ENCODE peak calls at places on chromosomes 13 and 19, in eight cellular contexts. One of them, this sample, is unnamed.
A peak's percentile ranks its signal among the peaks of the same experiment; 100 is the strongest.

GRCh38 chr13:40159736-40160135 is 504.3 kb downstream of the COG6 start:
- DNase-seq in neuronal stem cell: no peak
- DNase-seq in endodermal cell: no peak
- DNase-seq in K562: no peak
- DNase-seq in heart right ventricle: no peak
- DNase-seq in lung: no peak
- DNase-seq in caudate nucleus: no peak
- DNase-seq in CD8-positive, alpha-beta T cell: no peak
- DNase-seq in this sample: no peak

GRCh38 chr19:19192910-19193423 is 909 bp downstream of the RFXANK start:
- DNase-seq in lung: no peak
- DNase-seq in neuronal stem cell: no peak
- DNase-seq in endodermal cell: no peak
- DNase-seq in K562: no peak
- DNase-seq in caudate nucleus: no peak
- DNase-seq in CD8-positive, alpha-beta T cell: no peak
- DNase-seq in heart right ventricle: no peak
- DNase-seq in this sample: no peak

GRCh38 chr13:72132065-72132464 is 265.1 kb upstream of the DACH1 start:
- DNase-seq in CD8-positive, alpha-beta T cell: no peak
- DNase-seq in endodermal cell: no peak
- DNase-seq in heart right ventricle: no peak
- DNase-seq in neuronal stem cell: no peak
- DNase-seq in caudate nucleus: no peak
- DNase-seq in lung: no peak
- DNase-seq in K562: no peak
- DNase-seq in this sample: no peak

GRCh38 chr13:110874508-110874960 is 40.3 kb downstream of the ANKRD10 start:
- DNase-seq in K562: peak; percentile 90
- DNase-seq in CD8-positive, alpha-beta T cell: peak; percentile 20
- DNase-seq in caudate nucleus: peak; percentile 68
- DNase-seq in endodermal cell: peak; percentile 94
- DNase-seq in heart right ventricle: peak; percentile 92
- DNase-seq in neuronal stem cell: peak; percentile 43
- DNase-seq in lung: peak; percentile 86
- DNase-seq in this sample: peak; percentile 81

GRCh38 chr19:16449330-16449961 is 22.3 kb downstream of the EPS15L1 start:
- DNase-seq in CD8-positive, alpha-beta T cell: peak; percentile 28
- DNase-seq in neuronal stem cell: no peak
- DNase-seq in heart right ventricle: no peak
- DNase-seq in caudate nucleus: no peak
- DNase-seq in lung: no peak
- DNase-seq in endodermal cell: no peak
- DNase-seq in K562: no peak
- DNase-seq in this sample: no peak

GRCh38 chr13:21901772-21902708 is 231.2 kb downstream of the FGF9 start:
- DNase-seq in heart right ventricle: no peak
- DNase-seq in endodermal cell: no peak
- DNase-seq in CD8-positive, alpha-beta T cell: no peak
- DNase-seq in lung: peak; percentile 49
- DNase-seq in caudate nucleus: no peak
- DNase-seq in neuronal stem cell: no peak
- DNase-seq in K562: no peak
- DNase-seq in this sample: no peak

GRCh38 chr19:920051-920857 is 3.1 kb downstream of the KISS1R start:
- DNase-seq in CD8-positive, alpha-beta T cell: peak; percentile 65
- DNase-seq in endodermal cell: peak; percentile 75
- DNase-seq in neuronal stem cell: no peak
- DNase-seq in caudate nucleus: no peak
- DNase-seq in lung: no peak
- DNase-seq in K562: no peak
- DNase-seq in heart right ventricle: no peak
- DNase-seq in this sample: peak; percentile 76

GRCh38 chr13:38607136-38607535 is 79.7 kb upstream of the FREM2 start:
- DNase-seq in K562: no peak
- DNase-seq in lung: no peak
- DNase-seq in CD8-positive, alpha-beta T cell: no peak
- DNase-seq in heart right ventricle: no peak
- DNase-seq in caudate nucleus: no peak
- DNase-seq in endodermal cell: no peak
- DNase-seq in neuronal stem cell: no peak
- DNase-seq in this sample: no peak

GRCh38 chr13:29543230-29544215 is 52.0 kb downstream of the SLC7A1 start:
- DNase-seq in caudate nucleus: no peak
- DNase-seq in K562: peak; percentile 24
- DNase-seq in neuronal stem cell: no peak
- DNase-seq in endodermal cell: peak; percentile 71
- DNase-seq in CD8-positive, alpha-beta T cell: no peak
- DNase-seq in lung: no peak
- DNase-seq in heart right ventricle: no peak
- DNase-seq in this sample: peak; percentile 13

GRCh38 chr13:58531614-58532013 is 900.1 kb downstream of the PCDH17 start:
- DNase-seq in heart right ventricle: no peak
- DNase-seq in caudate nucleus: no peak
- DNase-seq in CD8-positive, alpha-beta T cell: no peak
- DNase-seq in endodermal cell: no peak
- DNase-seq in lung: no peak
- DNase-seq in neuronal stem cell: no peak
- DNase-seq in K562: no peak
- DNase-seq in this sample: no peak

GRCh38 chr19:4870025-4870700 is 2.7 kb upstream of the PLIN3 start:
- DNase-seq in heart right ventricle: no peak
- DNase-seq in endodermal cell: peak; percentile 81
- DNase-seq in neuronal stem cell: no peak
- DNase-seq in CD8-positive, alpha-beta T cell: no peak
- DNase-seq in caudate nucleus: no peak
- DNase-seq in lung: peak; percentile 57
- DNase-seq in K562: peak; percentile 94
- DNase-seq in this sample: peak; percentile 89

GRCh38 chr13:98513837-98514236 is 63.1 kb downstream of the STK24 start:
- DNase-seq in neuronal stem cell: no peak
- DNase-seq in CD8-positive, alpha-beta T cell: no peak
- DNase-seq in K562: no peak
- DNase-seq in endodermal cell: no peak
- DNase-seq in lung: no peak
- DNase-seq in caudate nucleus: no peak
- DNase-seq in heart right ventricle: no peak
- DNase-seq in this sample: no peak

GRCh38 chr19:1668339-1669123 is 16.1 kb upstream of the TCF3 start:
- DNase-seq in lung: no peak
- DNase-seq in caudate nucleus: no peak
- DNase-seq in CD8-positive, alpha-beta T cell: no peak
- DNase-seq in endodermal cell: peak; percentile 71
- DNase-seq in neuronal stem cell: no peak
- DNase-seq in K562: no peak
- DNase-seq in heart right ventricle: no peak
- DNase-seq in this sample: peak; percentile 76

GRCh38 chr13:51714663-51715168 is 89.2 kb downstream of the DHRS12 start:
- DNase-seq in heart right ventricle: no peak
- DNase-seq in endodermal cell: no peak
- DNase-seq in neuronal stem cell: no peak
- DNase-seq in caudate nucleus: no peak
- DNase-seq in K562: no peak
- DNase-seq in lung: no peak
- DNase-seq in CD8-positive, alpha-beta T cell: no peak
- DNase-seq in this sample: no peak

DNA sequence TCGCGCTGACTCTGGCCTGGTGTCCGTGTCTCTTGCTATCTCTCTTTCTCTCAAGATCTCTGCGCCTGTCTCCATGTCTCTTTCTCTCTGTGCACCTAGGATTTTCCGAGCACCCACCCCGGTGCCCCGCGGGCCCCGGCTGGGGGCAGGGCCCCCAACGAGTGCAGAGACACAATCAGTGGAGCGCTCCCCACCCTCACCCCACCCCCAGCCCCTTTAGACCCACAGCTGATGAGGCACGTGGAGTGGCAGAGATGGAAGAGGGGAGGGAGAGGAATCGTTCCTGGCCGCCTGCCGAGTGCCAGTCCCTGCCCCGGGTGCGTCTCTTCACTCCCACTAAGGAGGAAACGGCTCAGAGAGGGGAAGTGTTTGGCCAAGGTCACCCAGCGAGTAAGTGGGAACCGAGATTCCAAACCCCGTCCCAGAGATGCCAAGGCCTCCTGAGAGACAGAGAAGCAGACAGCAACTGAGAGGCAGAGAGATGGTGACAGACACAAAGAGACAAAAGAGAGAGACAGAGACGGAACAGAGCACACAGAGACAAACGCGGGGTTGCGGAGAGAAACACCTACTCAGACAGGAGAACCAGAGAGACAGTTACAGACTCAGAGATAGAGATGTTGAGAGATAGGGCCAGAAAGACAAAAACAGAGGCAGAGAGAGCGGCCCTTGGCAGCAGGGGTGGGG is 626 bp upstream of the BCL3 start:
- DNase-seq in endodermal cell: peak; percentile 80
- DNase-seq in lung: peak; percentile 79
- DNase-seq in CD8-positive, alpha-beta T cell: peak; percentile 42
- DNase-seq in neuronal stem cell: no peak
- DNase-seq in caudate nucleus: no peak
- DNase-seq in heart right ventricle: peak; percentile 69
- DNase-seq in K562: no peak
- DNase-seq in this sample: peak; percentile 72
- H3K27ac ChIP-seq in endodermal cell: no peak overlapping the region
- H3K27ac ChIP-seq in lung: peak overlapping the region; percentile 90
- H3K27ac ChIP-seq in CD8-positive, alpha-beta T cell: peak overlapping the region; percentile 41
- H3K27ac ChIP-seq in neuronal stem cell: no peak overlapping the region
- H3K27ac ChIP-seq in caudate nucleus: peak overlapping the region; percentile 58
- H3K27ac ChIP-seq in heart right ventricle: peak overlapping the region; percentile 99
- H3K27ac ChIP-seq in K562: peak overlapping the region; percentile 58
- H3K27ac ChIP-seq in this sample: peak overlapping the region; percentile 63

DNA sequence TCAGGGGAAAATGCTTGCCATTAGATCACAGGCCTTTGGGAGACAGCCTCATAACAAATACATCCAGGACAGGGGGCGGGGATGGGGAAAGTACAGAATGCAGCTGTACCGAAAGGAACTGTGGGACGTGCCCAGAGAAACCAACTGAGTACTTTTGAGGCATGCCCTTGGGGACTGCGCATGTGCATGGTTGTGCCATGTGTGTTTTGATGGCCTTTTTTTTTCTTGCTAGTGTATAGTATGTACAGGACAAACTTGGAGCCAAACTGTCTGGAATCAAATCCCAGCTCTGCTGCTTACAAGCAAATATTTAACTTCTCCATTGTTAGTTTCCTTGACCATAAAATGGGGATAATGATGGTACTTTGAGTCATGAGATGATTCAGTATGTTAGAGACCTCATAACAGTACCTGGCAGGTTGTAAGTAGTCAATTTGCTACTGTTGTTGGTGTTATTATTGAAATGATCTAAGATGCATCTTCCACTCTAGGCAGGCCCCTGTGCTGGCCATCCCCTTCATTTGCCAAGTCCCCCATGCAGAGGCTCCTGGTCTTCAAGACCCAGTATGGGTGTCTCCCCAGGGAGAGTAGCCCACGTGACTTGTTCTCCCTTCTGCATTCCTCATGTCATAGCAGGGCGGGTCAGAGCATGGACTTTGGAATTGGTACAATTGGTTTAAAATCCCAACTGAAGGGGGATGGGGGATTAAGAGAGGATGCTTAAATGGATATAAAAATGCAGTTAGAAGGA is 68.2 kb upstream of the NPAS1 start:
- DNase-seq in CD8-positive, alpha-beta T cell: no peak
- DNase-seq in heart right ventricle: no peak
- DNase-seq in K562: no peak
- DNase-seq in lung: no peak
- DNase-seq in neuronal stem cell: no peak
- DNase-seq in endodermal cell: no peak
- DNase-seq in caudate nucleus: no peak
- DNase-seq in this sample: no peak
- H3K27ac ChIP-seq in CD8-positive, alpha-beta T cell: no peak overlapping the region
- H3K27ac ChIP-seq in heart right ventricle: no peak overlapping the region
- H3K27ac ChIP-seq in K562: no peak overlapping the region
- H3K27ac ChIP-seq in lung: no peak overlapping the region
- H3K27ac ChIP-seq in neuronal stem cell: no peak overlapping the region
- H3K27ac ChIP-seq in endodermal cell: peak overlapping the region; percentile 29
- H3K27ac ChIP-seq in caudate nucleus: no peak overlapping the region
- H3K27ac ChIP-seq in this sample: no peak overlapping the region

GRCh38 chr19:18156268-18156667 is 3.3 kb downstream of the PIK3R2 start:
- DNase-seq in heart right ventricle: no peak
- DNase-seq in K562: no peak
- DNase-seq in CD8-positive, alpha-beta T cell: no peak
- DNase-seq in endodermal cell: no peak
- DNase-seq in caudate nucleus: no peak
- DNase-seq in lung: no peak
- DNase-seq in neuronal stem cell: no peak
- DNase-seq in this sample: no peak

GRCh38 chr19:18155095-18156087 is 2.4 kb downstream of the PIK3R2 start:
- DNase-seq in CD8-positive, alpha-beta T cell: no peak
- DNase-seq in K562: no peak
- DNase-seq in neuronal stem cell: no peak
- DNase-seq in endodermal cell: no peak
- DNase-seq in heart right ventricle: no peak
- DNase-seq in lung: no peak
- DNase-seq in caudate nucleus: no peak
- DNase-seq in this sample: no peak

GRCh38 chr19:18157465-18158063 is 4.6 kb downstream of the PIK3R2 start:
- DNase-seq in K562: no peak
- DNase-seq in caudate nucleus: peak; percentile 79
- DNase-seq in neuronal stem cell: no peak
- DNase-seq in endodermal cell: peak; percentile 72
- DNase-seq in CD8-positive, alpha-beta T cell: no peak
- DNase-seq in lung: no peak
- DNase-seq in heart right ventricle: no peak
- DNase-seq in this sample: peak; percentile 98

GRCh38 chr19:18158471-18158870 is 5.5 kb downstream of the PIK3R2 start:
- DNase-seq in neuronal stem cell: no peak
- DNase-seq in CD8-positive, alpha-beta T cell: no peak
- DNase-seq in lung: no peak
- DNase-seq in caudate nucleus: no peak
- DNase-seq in K562: no peak
- DNase-seq in endodermal cell: no peak
- DNase-seq in heart right ventricle: no peak
- DNase-seq in this sample: no peak

DNA sequence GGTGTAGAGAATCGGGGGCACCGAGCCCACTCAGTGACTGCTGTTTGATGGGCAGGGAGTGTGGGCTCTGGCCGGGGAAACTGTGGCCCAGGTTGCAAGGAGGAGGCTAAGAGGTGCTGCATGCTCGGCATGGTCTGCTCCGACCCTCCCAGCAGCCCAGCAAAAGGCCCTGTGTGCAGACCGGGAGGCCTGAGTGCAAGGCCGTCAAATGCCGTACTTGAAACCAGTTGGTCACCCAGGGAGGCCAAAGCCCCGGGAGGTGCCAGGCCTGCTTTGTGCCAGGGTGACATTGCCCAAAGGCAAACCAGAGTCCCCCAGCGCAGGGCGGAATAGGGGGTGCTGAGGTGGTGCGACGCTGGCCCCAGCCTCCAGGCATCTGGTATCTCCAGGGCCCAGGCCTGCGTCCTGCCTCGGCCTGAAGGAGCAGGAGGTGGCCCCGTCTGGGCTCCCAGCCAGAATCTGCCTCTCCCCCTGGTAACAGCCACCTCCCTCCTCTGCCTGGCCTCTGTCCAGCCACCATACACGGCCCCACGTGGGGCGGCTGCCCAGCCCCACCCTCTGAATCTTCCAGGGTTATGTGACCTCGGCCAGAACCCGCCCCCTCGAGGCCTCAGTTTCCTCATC is 4.0 kb downstream of the PIK3R2 start:
- DNase-seq in endodermal cell: no peak
- DNase-seq in CD8-positive, alpha-beta T cell: no peak
- DNase-seq in neuronal stem cell: no peak
- DNase-seq in caudate nucleus: peak; percentile 53
- DNase-seq in heart right ventricle: peak; percentile 90
- DNase-seq in lung: peak; percentile 88
- DNase-seq in K562: peak; percentile 98
- DNase-seq in this sample: peak; percentile 99
- H3K27ac ChIP-seq in endodermal cell: peak overlapping the region; percentile 66
- H3K27ac ChIP-seq in CD8-positive, alpha-beta T cell: no peak overlapping the region
- H3K27ac ChIP-seq in neuronal stem cell: peak overlapping the region; percentile 72
- H3K27ac ChIP-seq in caudate nucleus: peak overlapping the region; percentile 88
- H3K27ac ChIP-seq in heart right ventricle: peak overlapping the region; percentile 56
- H3K27ac ChIP-seq in lung: peak overlapping the region; percentile 80
- H3K27ac ChIP-seq in K562: peak overlapping the region; percentile 53
- H3K27ac ChIP-seq in this sample: peak overlapping the region; percentile 86

GRCh38 chr19:46931197-46931596 is 70.4 kb downstream of the ARHGAP35 start:
- DNase-seq in endodermal cell: no peak
- DNase-seq in neuronal stem cell: no peak
- DNase-seq in heart right ventricle: no peak
- DNase-seq in CD8-positive, alpha-beta T cell: no peak
- DNase-seq in lung: no peak
- DNase-seq in caudate nucleus: no peak
- DNase-seq in K562: no peak
- DNase-seq in this sample: no peak
- H3K27ac ChIP-seq in endodermal cell: no peak overlapping the region
- H3K27ac ChIP-seq in neuronal stem cell: no peak overlapping the region
- H3K27ac ChIP-seq in heart right ventricle: peak overlapping the region; percentile 19
- H3K27ac ChIP-seq in CD8-positive, alpha-beta T cell: no peak overlapping the region
- H3K27ac ChIP-seq in lung: no peak overlapping the region
- H3K27ac ChIP-seq in caudate nucleus: peak overlapping the region; percentile 38
- H3K27ac ChIP-seq in K562: no peak overlapping the region
- H3K27ac ChIP-seq in this sample: no peak overlapping the region

This sample was measured in SJCRH30.